ENCODE peak calls at places on chromosome 15, in six cellular contexts. M is HTR-8/SVneo, G is WTC11, I is HCT116, D is amygdala, S is tibial artery. O is an unnamed sample.

GRCh38 chr15:26910715-26911114 is 43.9 kb downstream of the GABRA5 start:
- DNase-seq in M (no peak), G (no peak), I (no peak), D (no peak), S (no peak), O (no peak)

GRCh38 chr15:86690566-86690965 is 610.9 kb downstream of the AGBL1 start:
- DNase-seq in M (no peak), G (no peak), I (no peak), D (no peak), S (no peak), O (no peak)

GRCh38 chr15:68022061-68022460 is 32.1 kb upstream of the PIAS1 start:
- DNase-seq in M (no peak), G (no peak), I (no peak), D (no peak), S (peak), O (no peak)

GRCh38 chr15:96470682-96471290 is 140.3 kb downstream of the NR2F2 start:
- DNase-seq in M (no peak), G (no peak), I (no peak), D (no peak), S (no peak), O (no peak)

GRCh38 chr15:48313216-48313615 is 18.0 kb upstream of the DUT start:
- DNase-seq in M (no peak), G (no peak), I (no peak), D (no peak), S (no peak), O (no peak)

GRCh38 chr15:92377083-92377789 is 16.4 kb upstream of the ST8SIA2 start:
- DNase-seq in M (no peak), G (no peak), I (no peak), D (no peak), S (no peak), O (no peak)

GRCh38 chr15:66294932-66295235 is 1.5 kb downstream of the DIS3L start:
- DNase-seq in M (peak), G (no peak), I (no peak), D (no peak), S (no peak), O (no peak)

GRCh38 chr15:31276596-31277298 is 49.9 kb upstream of the KLF13 start:
- DNase-seq in M (no peak), G (peak), I (no peak), D (no peak), S (no peak), O (no peak)

GRCh38 chr15:101609742-101610627 is 42.2 kb downstream of the TM2D3 start:
- DNase-seq in M (no peak), G (no peak), I (no peak), D (no peak), S (no peak), O (no peak)

GRCh38 chr15:77421370-77421700 is 647 bp downstream of the HMG20A start:
- DNase-seq in M (no peak), G (no peak), I (no peak), D (no peak), S (no peak), O (no peak)

GRCh38 chr15:101615986-101616848 is 36.0 kb downstream of the TM2D3 start:
- DNase-seq in M (no peak), G (peak), I (peak), D (no peak), S (peak), O (no peak)

GRCh38 chr15:75591655-75592364 is 12.7 kb upstream of the PTPN9 start:
- DNase-seq in M (no peak), G (no peak), I (no peak), D (no peak), S (no peak), O (no peak)

GRCh38 chr15:96341465-96342142 is 11.1 kb downstream of the NR2F2 start:
- DNase-seq in M (no peak), G (peak), I (no peak), D (no peak), S (peak), O (no peak)

GRCh38 chr15:65862682-65863081 is 6.6 kb upstream of the RAB11A start:
- DNase-seq in M (peak), G (peak), I (peak), D (no peak), S (no peak), O (peak)

GRCh38 chr15:99437315-99438221 is 128.2 kb upstream of the MEF2A start:
- DNase-seq in M (no peak), G (no peak), I (no peak), D (no peak), S (peak), O (no peak)

GRCh38 chr15:68187559-68187958 is 17.6 kb downstream of the CALML4 start:
- DNase-seq in M (no peak), G (no peak), I (no peak), D (no peak), S (no peak), O (no peak)

GRCh38 chr15:78207110-78207458 is 27.3 kb downstream of the ACSBG1 start:
- DNase-seq in M (no peak), G (no peak), I (no peak), D (no peak), S (no peak), O (no peak)

GRCh38 chr15:44788748-44789147 is 52.4 kb downstream of the TRIM69 start:
- DNase-seq in M (no peak), G (no peak), I (no peak), D (no peak), S (no peak), O (peak)

GRCh38 chr15:99962006-99962561 is 228.8 kb upstream of the LYSMD4 start:
- DNase-seq in M (no peak), G (no peak), I (no peak), D (no peak), S (no peak), O (no peak)

GRCh38 chr15:75836953-75837321 is 6.3 kb upstream of the UBE2Q2 start:
- DNase-seq in M (no peak), G (no peak), I (no peak), D (no peak), S (peak), O (peak)

GRCh38 chr15:27483124-27483523 is 512.1 kb downstream of the GABRG3 start:
- DNase-seq in M (no peak), G (no peak), I (no peak), D (no peak), S (no peak), O (no peak)

GRCh38 chr15:97892167-97892938 is 68.2 kb upstream of the ARRDC4 start:
- DNase-seq in M (no peak), G (no peak), I (no peak), D (no peak), S (no peak), O (no peak)

GRCh38 chr15:100170280-100170654 is 171.5 kb downstream of the ADAMTS17 start:
- DNase-seq in M (no peak), G (no peak), I (no peak), D (no peak), S (no peak), O (no peak)

GRCh38 chr15:96626936-96627577 is 296.6 kb downstream of the NR2F2 start:
- DNase-seq in M (no peak), G (no peak), I (no peak), D (no peak), S (no peak), O (no peak)

GRCh38 chr15:23629234-23629805 is 18.3 kb downstream of the MAGEL2 start:
- DNase-seq in M (no peak), G (no peak), I (no peak), D (no peak), S (no peak), O (no peak)

GRCh38 chr15:48494646-48495045 is 150.9 kb downstream of the FBN1 start:
- DNase-seq in M (no peak), G (no peak), I (no peak), D (no peak), S (no peak), O (no peak)

GRCh38 chr15:29126208-29126536 is 143.4 kb downstream of the NSMCE3 start:
- DNase-seq in M (no peak), G (no peak), I (no peak), D (no peak), S (no peak), O (no peak)

GRCh38 chr15:39624806-39625205 is 43.9 kb downstream of the THBS1 start:
- DNase-seq in M (peak), G (no peak), I (no peak), D (no peak), S (peak), O (peak)

GRCh38 chr15:27059610-27060202 is 88.7 kb downstream of the GABRG3 start:
- DNase-seq in M (no peak), G (peak), I (peak), D (no peak), S (no peak), O (no peak)

GRCh38 chr15:21261396-21261964 is 178.8 kb downstream of the POTEB3 start:
- DNase-seq in M (no peak), G (no peak), I (no peak), D (no peak), S (no peak), O (no peak)

GRCh38 chr15:87369269-87369668 is 887.3 kb downstream of the NTRK3 start:
- DNase-seq in M (peak), G (no peak), I (no peak), D (no peak), S (no peak), O (no peak)